ENCODE peak calls at places on chromosomes 11 and 22, in nine cellular contexts. V, Q, U, B, K, H, Y, R and W are unnamed samples.

GRCh38 chr11:64071849-64072248 is 36.1 kb downstream of the FLRT1 start:
- DNase-seq in Q (no peak), V (no peak), K (no peak), R (no peak), U (peak), H (no peak), B (no peak), Y (no peak), W (no peak)

GRCh38 chr11:120335596-120335927 is 651 bp upstream of the ARHGEF12 start:
- DNase-seq in K (no peak), Y (no peak), R (no peak), H (peak), V (no peak), U (no peak), B (peak), Q (peak), W (peak)

GRCh38 chr11:23679981-23680380 is 816.9 kb upstream of the LUZP2 start:
- DNase-seq in U (no peak), V (no peak), Y (no peak), R (no peak), Q (no peak), K (no peak), H (no peak), B (no peak), W (no peak)

GRCh38 chr22:36445158-36445668 is 36.2 kb downstream of the TXN2 start:
- DNase-seq in V (peak), Y (no peak), H (peak), B (peak), Q (no peak), U (no peak), R (no peak), K (no peak), W (no peak)

GRCh38 chr11:106986261-106986660 is 32.0 kb downstream of the GUCY1A2 start:
- DNase-seq in Y (no peak), U (no peak), R (no peak), K (no peak), B (peak), H (peak), Q (no peak), V (no peak), W (no peak)

GRCh38 chr22:27475548-27475897 is 326.0 kb downstream of the MN1 start:
- DNase-seq in V (peak), H (no peak), U (no peak), Y (no peak), R (no peak), Q (no peak), B (peak), K (no peak), W (no peak)

GRCh38 chr22:24284747-24285203 is 14.1 kb downstream of the SPECC1L start:
- DNase-seq in Q (peak), Y (no peak), V (no peak), B (peak), H (no peak), U (no peak), K (no peak), R (no peak), W (no peak)

GRCh38 chr22:30421695-30422480 is 3.7 kb upstream of the MTFP1 start:
- DNase-seq in Y (no peak), R (no peak), H (peak), Q (no peak), U (no peak), B (peak), V (no peak), K (no peak), W (no peak)

GRCh38 chr22:39208013-39208680 is 36.6 kb downstream of the PDGFB start:
- DNase-seq in H (no peak), K (no peak), U (no peak), Q (no peak), V (peak), B (no peak), Y (no peak), R (no peak), W (no peak)

GRCh38 chr11:95835768-95836488 is 45.6 kb downstream of the CEP57 start:
- DNase-seq in Q (peak), B (peak), U (peak), Y (peak), V (peak), R (peak), H (peak), K (peak), W (peak)

GRCh38 chr11:36364551-36364950 is 68.5 kb downstream of the PRR5L start:
- DNase-seq in U (no peak), R (no peak), Y (no peak), K (no peak), V (no peak), Q (no peak), B (peak), H (no peak), W (no peak)

GRCh38 chr22:29093501-29093921 is 20.7 kb downstream of the KREMEN1 start:
- DNase-seq in B (peak), U (no peak), Q (no peak), K (no peak), R (no peak), V (no peak), H (no peak), Y (no peak), W (no peak)

GRCh38 chr11:91717169-91717568 is 507.4 kb upstream of the FAT3 start:
- DNase-seq in K (no peak), B (no peak), Y (peak), U (no peak), H (no peak), Q (no peak), R (no peak), V (no peak), W (no peak)

GRCh38 chr11:43035011-43035564 is 276.7 kb upstream of the API5 start:
- DNase-seq in V (no peak), U (no peak), R (peak), Q (no peak), H (no peak), Y (no peak), K (no peak), B (no peak), W (no peak)

GRCh38 chr22:26161746-26162145 is 7.5 kb upstream of the SEZ6L start:
- DNase-seq in H (no peak), Q (no peak), Y (no peak), V (no peak), B (no peak), K (no peak), R (no peak), U (no peak), W (no peak)

GRCh38 chr22:19152942-19153883 is 3.1 kb upstream of the GSC2 start:
- DNase-seq in V (no peak), Q (no peak), B (no peak), K (no peak), R (no peak), U (no peak), H (no peak), Y (no peak), W (no peak)

GRCh38 chr22:37804502-37804885 is 3.2 kb upstream of the GCAT start:
- DNase-seq in B (no peak), R (peak), H (no peak), K (no peak), Y (peak), U (no peak), V (no peak), Q (no peak), W (no peak)

GRCh38 chr22:41766476-41766875 is 34.0 kb upstream of the CCDC134 start:
- DNase-seq in Y (no peak), K (no peak), H (no peak), R (no peak), Q (no peak), U (no peak), B (no peak), V (no peak), W (no peak)

GRCh38 chr22:45149671-45150070 is 14.1 kb upstream of the NUP50 start:
- DNase-seq in V (no peak), R (no peak), Q (no peak), H (peak), U (no peak), B (peak), K (no peak), Y (no peak), W (no peak)